ENCODE peak calls at places on chromosomes 6 and 20, in four cellular contexts. X is NCI-H1694, K is GDM1, G is NCI-H1048. D is an unnamed sample.

GRCh38 chr6:1703923-1704322 is 94.2 kb downstream of the FOXC1 start:
- DNase-seq in X (no peak), K (no peak), G (no peak), D (no peak)

GRCh38 chr20:64043768-64044167 is 5.7 kb downstream of the SOX18 start:
- DNase-seq in X (no peak), K (no peak), G (no peak), D (no peak)

GRCh38 chr6:42260972-42261371 is 43.3 kb upstream of the MRPS10 start:
- DNase-seq in X (peak), K (no peak), G (no peak), D (no peak)

GRCh38 chr20:709864-710761 is 34.5 kb upstream of the SCRT2 start:
- DNase-seq in X (peak), K (no peak), G (no peak), D (no peak)

GRCh38 chr6:159043236-159043635 is 1.6 kb downstream of the TAGAP start:
- DNase-seq in X (no peak), K (no peak), G (no peak), D (no peak)

GRCh38 chr6:148335582-148335981 is 7.1 kb upstream of the SASH1 start:
- DNase-seq in X (no peak), K (no peak), G (no peak), D (no peak)

GRCh38 chr6:111478749-111479148 is 4.3 kb downstream of the REV3L start:
- DNase-seq in X (no peak), K (peak), G (no peak), D (peak)

GRCh38 chr6:2363211-2363610 is 117.8 kb upstream of the GMDS start:
- DNase-seq in X (no peak), K (no peak), G (no peak), D (no peak)

GRCh38 chr20:46200582-46201570 is 82.8 kb downstream of the CD40 start:
- DNase-seq in X (no peak), K (no peak), G (no peak), D (no peak)

GRCh38 chr6:148999501-148999900 is 252.7 kb downstream of the UST start:
- DNase-seq in X (no peak), K (no peak), G (no peak), D (no peak)

GRCh38 chr20:61930776-61931475 is 134.8 kb downstream of the TAF4 start:
- DNase-seq in X (no peak), K (no peak), G (no peak), D (no peak)

GRCh38 chr6:37038297-37039198 is 33.1 kb downstream of the FGD2 start:
- DNase-seq in X (peak), K (no peak), G (no peak), D (no peak)

GRCh38 chr6:106927531-106928398 is 46.8 kb downstream of the CD24 start:
- DNase-seq in X (no peak), K (no peak), G (no peak), D (no peak)

GRCh38 chr20:51385941-51386530 is 156.5 kb downstream of the NFATC2 start:
- DNase-seq in X (peak), K (no peak), G (no peak), D (no peak)

GRCh38 chr6:123658848-123659247 is 22.1 kb upstream of the TRDN start:
- DNase-seq in X (no peak), K (no peak), G (no peak), D (no peak)

GRCh38 chr6:166997768-166998255 is 1.4 kb upstream of the CEP43 start:
- DNase-seq in X (no peak), K (no peak), G (peak), D (no peak)

GRCh38 chr20:61285152-61285645 is 33.1 kb downstream of the CDH4 start:
- DNase-seq in X (no peak), K (no peak), G (no peak), D (no peak)

GRCh38 chr20:31751126-31751525 is 12.0 kb downstream of the TPX2 start:
- DNase-seq in X (no peak), K (no peak), G (no peak), D (no peak)

GRCh38 chr6:138596126-138596525 is 96.8 kb upstream of the NHSL1 start:
- DNase-seq in X (no peak), K (no peak), G (no peak), D (no peak)

GRCh38 chr6:71473908-71474307 is 185.3 kb downstream of the OGFRL1 start:
- DNase-seq in X (no peak), K (no peak), G (no peak), D (no peak)

GRCh38 chr6:18412644-18413043 is 25.5 kb downstream of the RNF144B start:
- DNase-seq in X (no peak), K (no peak), G (no peak), D (no peak)

GRCh38 chr20:15991279-15991678 is 582.0 kb downstream of the KIF16B start:
- DNase-seq in X (no peak), K (no peak), G (no peak), D (no peak)